ENCODE peak calls at places on chromosomes 13 and 19, in six cellular contexts. D, I, V, J, X and P are unnamed samples.

GRCh38 chr19:13978306-13978705 is 26.0 kb downstream of the DCAF15 start:
- DNase-seq in V (peak), X (peak), J (no peak), D (peak), I (peak), P (no peak)

GRCh38 chr19:34459614-34460013 is 21.9 kb upstream of the WTIP start:
- DNase-seq in D (peak), I (no peak), J (no peak), X (no peak), V (no peak), P (no peak)

GRCh38 chr13:46166221-46166584 is 15.8 kb downstream of the LCP1 start:
- DNase-seq in D (no peak), J (no peak), V (no peak), X (no peak), I (no peak), P (no peak)

GRCh38 chr13:34942732-34943674 is 933 bp downstream of the NBEA start:
- DNase-seq in V (no peak), X (peak), I (peak), J (peak), D (no peak), P (no peak)

GRCh38 chr19:46060012-46060411 is 19.2 kb upstream of the IGFL4 start:
- DNase-seq in J (no peak), V (no peak), X (no peak), D (no peak), I (no peak), P (no peak)

GRCh38 chr13:67619346-67619745 is 389.2 kb upstream of the PCDH9 start:
- DNase-seq in I (no peak), X (no peak), D (no peak), J (no peak), V (peak), P (no peak)

GRCh38 chr13:101838305-101838835 is 385.9 kb downstream of the ITGBL1 start:
- DNase-seq in D (no peak), J (no peak), I (no peak), X (no peak), V (peak), P (no peak)

GRCh38 chr19:3178377-3178972 is at the start of gene S1PR4:
- DNase-seq in I (peak), X (no peak), D (no peak), V (no peak), J (no peak), P (peak)

GRCh38 chr19:17086811-17087210 is 11.2 kb downstream of the MYO9B start:
- DNase-seq in D (no peak), X (no peak), I (no peak), V (no peak), J (no peak), P (no peak)

GRCh38 chr19:17579523-17580244 is 24.2 kb downstream of the COLGALT1 start:
- DNase-seq in V (peak), X (peak), D (peak), I (peak), J (no peak), P (peak)

GRCh38 chr13:70424428-70424827 is 316.2 kb upstream of the KLHL1 start:
- DNase-seq in J (no peak), D (no peak), V (no peak), I (no peak), X (peak), P (no peak)

GRCh38 chr19:52592301-52592700 is 22.2 kb downstream of the ZNF701 start:
- DNase-seq in I (no peak), X (no peak), V (no peak), J (no peak), D (no peak), P (no peak)

GRCh38 chr19:44003461-44004134 is 841 bp downstream of the ZNF230 start:
- DNase-seq in X (no peak), I (no peak), D (no peak), V (peak), J (no peak), P (no peak)

GRCh38 chr19:44005968-44006367 is 3.2 kb downstream of the ZNF230 start:
- DNase-seq in J (no peak), V (peak), I (no peak), X (no peak), D (no peak), P (no peak)

GRCh38 chr19:44002212-44002565 is 568 bp upstream of the ZNF230 start:
- DNase-seq in V (no peak), J (no peak), X (no peak), I (no peak), D (no peak), P (no peak)

GRCh38 chr19:44007473-44007872 is 4.7 kb downstream of the ZNF230 start:
- DNase-seq in V (no peak), D (no peak), X (no peak), I (no peak), J (no peak), P (no peak)

DNA sequence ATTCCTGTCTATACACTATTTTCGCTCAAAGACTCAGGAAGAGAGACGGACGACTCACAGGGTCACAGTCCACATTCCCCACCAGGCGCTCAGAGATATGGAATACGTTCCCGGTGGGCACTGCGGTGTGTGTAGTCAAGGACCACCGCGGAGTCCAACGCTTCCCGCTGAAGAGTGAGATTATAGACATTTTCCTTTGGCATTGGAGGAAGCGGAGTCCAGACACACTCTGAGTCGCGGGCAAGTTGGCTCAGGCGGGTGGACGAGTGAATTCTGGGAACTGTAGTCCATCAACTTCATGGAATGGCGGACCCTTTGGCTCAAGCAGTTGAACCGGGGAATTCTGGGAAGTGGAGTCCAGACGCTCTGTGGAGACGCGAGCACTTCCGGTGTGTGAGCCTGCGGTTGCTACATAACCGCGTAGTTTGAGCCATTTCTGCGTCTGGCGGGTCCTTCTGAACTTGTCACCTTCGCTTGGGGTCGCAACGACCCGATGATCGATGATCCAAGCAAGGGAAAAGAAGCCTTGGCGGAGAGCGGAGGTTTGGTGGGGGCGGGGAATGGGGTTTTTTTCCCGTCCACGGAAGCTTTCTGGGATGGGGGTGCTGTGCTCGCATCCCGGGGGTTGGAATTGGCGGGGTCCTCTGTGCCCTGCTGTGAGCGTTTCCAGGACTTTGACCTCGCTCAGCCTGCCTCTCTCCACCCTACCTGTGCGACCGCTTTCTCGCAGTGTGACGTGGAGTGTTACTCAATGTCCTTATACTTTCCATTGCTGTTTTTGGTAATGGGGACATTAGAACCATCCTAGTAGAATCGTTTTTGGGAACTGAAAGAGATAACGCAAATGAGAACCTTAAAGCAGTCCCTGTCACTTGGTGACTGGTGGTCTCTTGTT is at the start of gene ZNF230:
- DNase-seq in D (peak), X (peak), I (peak), V (peak), J (peak), P (peak)
- TF ChIP-seq CTCF in D (no peak), X (no peak), I (no peak), V (no peak), J (peak), P (no peak)

GRCh38 chr13:113456116-113456702 is 2.9 kb upstream of the ADPRHL1 start:
- DNase-seq in X (no peak), J (no peak), I (no peak), D (no peak), V (no peak), P (no peak)

GRCh38 chr13:113460064-113460555 is 6.8 kb upstream of the ADPRHL1 start:
- DNase-seq in X (no peak), I (no peak), D (no peak), J (no peak), V (no peak), P (no peak)

GRCh38 chr13:113457510-113457909 is 4.2 kb upstream of the ADPRHL1 start:
- DNase-seq in X (no peak), V (no peak), J (no peak), I (no peak), D (no peak), P (no peak)

GRCh38 chr13:113460599-113460998 is 7.3 kb upstream of the ADPRHL1 start:
- DNase-seq in X (no peak), V (no peak), I (no peak), D (no peak), J (no peak), P (no peak)

GRCh38 chr13:113458218-113459065 is 5.2 kb upstream of the ADPRHL1 start:
- DNase-seq in I (no peak), D (no peak), X (no peak), V (peak), J (no peak), P (no peak)
- TF ChIP-seq CTCF in I (no peak), D (no peak), X (no peak), V (peak), J (peak), P (no peak)

GRCh38 chr13:81957121-81957520 is 1616.2 kb upstream of the SPRY2 start:
- DNase-seq in X (no peak), I (no peak), V (no peak), J (no peak), D (no peak), P (no peak)
- TF ChIP-seq CTCF in X (no peak), I (no peak), V (no peak), J (no peak), D (no peak), P (no peak)

DNA sequence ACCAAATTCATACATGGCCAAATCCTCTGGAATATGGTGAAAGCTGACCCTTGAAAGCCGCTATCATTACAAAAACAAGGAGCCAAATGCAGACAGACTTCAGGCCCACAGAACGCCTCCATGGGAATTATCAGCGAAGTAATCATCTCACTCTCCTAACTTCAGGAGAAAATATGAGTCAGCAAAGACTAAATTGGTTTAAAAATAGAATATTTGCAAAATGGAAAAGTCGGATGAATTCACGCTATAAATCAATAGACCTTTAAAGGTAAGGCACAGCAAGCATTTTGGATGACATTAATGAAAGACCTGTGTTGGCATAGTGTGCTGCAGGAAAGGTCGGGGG is 5.3 kb downstream of the SACS start:
- DNase-seq in D (no peak), J (no peak), X (no peak), I (no peak), V (peak), P (no peak)
- TF ChIP-seq CTCF in D (no peak), J (no peak), X (no peak), I (no peak), V (no peak), P (no peak)

GRCh38 chr13:88384542-88384941 is 713.4 kb downstream of the SLITRK5 start:
- DNase-seq in X (no peak), J (no peak), V (no peak), I (no peak), D (no peak), P (no peak)
- TF ChIP-seq CTCF in X (no peak), J (no peak), V (no peak), I (no peak), D (no peak), P (no peak)

DNA sequence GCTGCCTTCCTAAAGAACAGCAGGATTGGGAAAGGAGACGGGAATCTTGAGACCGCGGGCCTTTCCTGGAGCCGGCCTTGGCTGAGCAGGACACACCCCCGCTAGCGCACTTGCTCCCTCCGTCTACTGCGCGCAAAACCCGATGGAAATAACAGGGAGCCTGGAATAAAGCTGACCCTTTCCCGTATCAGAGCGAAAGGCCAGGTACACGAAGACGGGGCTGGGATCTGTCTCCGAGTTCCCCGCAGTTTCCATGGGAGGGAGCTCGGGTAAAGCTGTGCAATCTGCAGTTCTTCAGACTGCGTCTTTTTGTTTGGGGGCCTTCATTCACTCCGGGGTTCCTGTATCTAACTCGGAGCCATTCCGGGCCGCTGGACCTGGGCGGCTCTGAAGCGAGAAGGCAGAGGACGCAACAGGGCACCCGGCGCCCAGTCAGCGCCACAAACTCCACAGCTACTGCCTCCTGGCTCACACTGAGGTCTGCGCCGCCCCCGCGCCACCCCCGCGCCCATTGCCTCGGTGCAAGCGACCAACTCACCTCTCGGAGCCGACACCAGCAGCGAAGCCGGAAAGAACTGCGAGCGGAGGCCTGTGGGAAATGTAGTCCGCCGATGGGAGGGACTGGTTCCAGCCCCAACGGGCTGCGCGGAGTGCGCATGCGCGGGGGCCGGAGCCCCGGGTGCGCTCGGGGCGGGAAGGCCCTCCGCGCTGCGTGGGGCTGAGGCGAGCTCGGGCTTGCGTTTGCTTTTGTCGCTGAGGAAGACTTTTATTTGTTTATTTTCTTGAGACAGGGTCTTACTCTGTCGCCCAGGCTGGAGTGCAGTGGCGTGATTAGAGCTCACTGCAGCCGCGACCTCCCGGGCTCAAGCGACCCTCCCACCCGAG is at the start of gene ZFP14:
- DNase-seq in I (peak), D (peak), X (peak), J (peak), V (peak), P (peak)
- TF ChIP-seq CTCF in I (no peak), D (no peak), X (peak), J (peak), V (peak), P (no peak)